ENCODE peak calls at places on chromosomes 7 and 10, in six cellular contexts. J is IMR-90, K is upper lobe of left lung, C is A549, H is Peyer's patch, A is breast epithelium. B is an unnamed sample.

GRCh38 chr10:72291019-72291532 is 17.4 kb downstream of the DDIT4 start:
- DNase-seq in C (no peak), H (no peak), J (no peak), K (no peak), A (no peak), B (no peak)

GRCh38 chr7:24340727-24341126 is 56.7 kb downstream of the NPY start:
- DNase-seq in H (no peak), J (no peak), C (no peak), K (no peak), A (no peak), B (no peak)

GRCh38 chr10:718143-718700 is 28.8 kb upstream of the DIP2C start:
- DNase-seq in J (no peak), A (no peak), C (no peak), K (no peak), H (no peak), B (no peak)

GRCh38 chr7:137935849-137936508 is 65.9 kb downstream of the CREB3L2 start:
- DNase-seq in C (no peak), J (no peak), H (no peak), K (peak), A (no peak), B (no peak)

GRCh38 chr10:20659225-20659624 is 237.9 kb downstream of the NEBL start:
- DNase-seq in J (no peak), C (no peak), A (no peak), H (no peak), K (no peak), B (no peak)

GRCh38 chr10:79483948-79484347 is 28.4 kb upstream of the EIF5AL1 start:
- DNase-seq in K (no peak), C (no peak), J (peak), A (no peak), H (no peak), B (no peak)

GRCh38 chr7:121385800-121386179 is 10.3 kb downstream of the FAM3C start:
- DNase-seq in K (no peak), C (no peak), J (peak), A (no peak), H (no peak), B (no peak)

GRCh38 chr10:126372359-126372758 is 15.9 kb downstream of the ADAM12 start:
- DNase-seq in C (no peak), J (no peak), A (no peak), H (no peak), K (no peak), B (no peak)

GRCh38 chr10:113458944-113459343 is 93.9 kb upstream of the HABP2 start:
- DNase-seq in H (no peak), K (no peak), A (no peak), J (no peak), C (no peak), B (no peak)

GRCh38 chr7:11749629-11750028 is 82.4 kb downstream of the THSD7A start:
- DNase-seq in A (no peak), J (no peak), C (no peak), K (no peak), H (no peak), B (no peak)

GRCh38 chr10:13608246-13608853 is 21.6 kb downstream of the PRPF18 start:
- DNase-seq in H (no peak), A (no peak), C (no peak), J (no peak), K (no peak), B (no peak)

GRCh38 chr7:69078997-69079769 is 519.1 kb upstream of the AUTS2 start:
- DNase-seq in A (no peak), H (no peak), C (no peak), K (peak), J (no peak), B (no peak)

GRCh38 chr7:157476654-157477549 is 140.1 kb downstream of the DNAJB6 start:
- DNase-seq in J (no peak), H (peak), A (no peak), K (no peak), C (no peak), B (no peak)

GRCh38 chr7:127905491-127906330 is 125.5 kb downstream of the LRRC4 start:
- DNase-seq in K (no peak), J (peak), C (no peak), H (no peak), A (no peak), B (no peak)

GRCh38 chr7:140734096-140734495 is 37.6 kb downstream of the NDUFB2 start:
- DNase-seq in C (no peak), A (no peak), H (no peak), J (no peak), K (no peak), B (no peak)

GRCh38 chr10:22321156-22321711 is 335 bp downstream of the BMI1 start:
- DNase-seq in C (peak), K (peak), J (peak), H (peak), A (no peak), B (no peak)

GRCh38 chr10:17161788-17162187 is 32.2 kb upstream of the CUBN start:
- DNase-seq in H (no peak), A (no peak), C (no peak), K (no peak), J (no peak), B (no peak)

GRCh38 chr7:30869794-30870491 is 41.7 kb upstream of the AQP1 start:
- DNase-seq in H (no peak), K (no peak), C (no peak), J (peak), A (no peak), B (no peak)

GRCh38 chr7:26912351-26912750 is 48.0 kb upstream of the SKAP2 start:
- DNase-seq in A (no peak), C (no peak), J (no peak), K (no peak), H (no peak), B (no peak)

GRCh38 chr7:108252177-108252576 is 122.0 kb upstream of the LAMB4 start:
- DNase-seq in H (no peak), A (no peak), J (no peak), K (no peak), C (no peak), B (no peak)

GRCh38 chr10:5679606-5680005 is 5.0 kb upstream of the TASOR2 start:
- DNase-seq in J (peak), A (no peak), C (no peak), K (no peak), H (no peak), B (no peak)

GRCh38 chr10:101126684-101127628 is 4.1 kb upstream of the TLX1 start:
- DNase-seq in C (no peak), A (no peak), H (no peak), K (no peak), J (no peak), B (no peak)

GRCh38 chr7:133253522-133253882 is 624 bp downstream of the EXOC4 start:
- DNase-seq in K (no peak), H (no peak), A (no peak), J (peak), C (peak), B (no peak)

GRCh38 chr7:96599288-96599936 is 110.2 kb downstream of the SEM1 start:
- DNase-seq in J (no peak), K (no peak), C (no peak), A (no peak), H (no peak), B (no peak)

GRCh38 chr7:137417464-137417863 is 73.9 kb upstream of the PTN start:
- DNase-seq in J (no peak), H (no peak), C (no peak), A (no peak), K (no peak), B (no peak)

GRCh38 chr7:102912742-102913141 is at the start of gene LRRC17:
- DNase-seq in C (no peak), J (peak), K (no peak), A (no peak), H (no peak), B (no peak)

GRCh38 chr7:55021053-55021452 is 2.2 kb downstream of the EGFR start:
- DNase-seq in K (no peak), C (no peak), J (no peak), A (no peak), H (no peak), B (no peak)

GRCh38 chr7:139776486-139777303 is 1.1 kb downstream of the HIPK2 start:
- DNase-seq in K (peak), A (no peak), H (peak), C (peak), J (peak), B (no peak)

GRCh38 chr7:134315679-134316538 is 821 bp downstream of the SLC35B4 start:
- DNase-seq in C (peak), J (peak), A (no peak), K (peak), H (no peak), B (no peak)

GRCh38 chr7:7757576-7757975 is 39.2 kb upstream of the RPA3 start:
- DNase-seq in J (no peak), A (no peak), K (no peak), H (no peak), C (no peak), B (no peak)

GRCh38 chr10:126671402-126671975 is 996 bp upstream of the C10orf90 start:
- DNase-seq in C (no peak), A (no peak), J (no peak), K (no peak), H (no peak), B (no peak)

GRCh38 chr7:71694678-71695077 is 562.7 kb downstream of the GALNT17 start:
- DNase-seq in H (no peak), K (no peak), A (no peak), C (no peak), J (no peak), B (no peak)

GRCh38 chr7:13687500-13687899 is 302.0 kb downstream of the ETV1 start:
- DNase-seq in K (no peak), A (no peak), C (no peak), J (no peak), H (no peak), B (no peak)

DNA sequence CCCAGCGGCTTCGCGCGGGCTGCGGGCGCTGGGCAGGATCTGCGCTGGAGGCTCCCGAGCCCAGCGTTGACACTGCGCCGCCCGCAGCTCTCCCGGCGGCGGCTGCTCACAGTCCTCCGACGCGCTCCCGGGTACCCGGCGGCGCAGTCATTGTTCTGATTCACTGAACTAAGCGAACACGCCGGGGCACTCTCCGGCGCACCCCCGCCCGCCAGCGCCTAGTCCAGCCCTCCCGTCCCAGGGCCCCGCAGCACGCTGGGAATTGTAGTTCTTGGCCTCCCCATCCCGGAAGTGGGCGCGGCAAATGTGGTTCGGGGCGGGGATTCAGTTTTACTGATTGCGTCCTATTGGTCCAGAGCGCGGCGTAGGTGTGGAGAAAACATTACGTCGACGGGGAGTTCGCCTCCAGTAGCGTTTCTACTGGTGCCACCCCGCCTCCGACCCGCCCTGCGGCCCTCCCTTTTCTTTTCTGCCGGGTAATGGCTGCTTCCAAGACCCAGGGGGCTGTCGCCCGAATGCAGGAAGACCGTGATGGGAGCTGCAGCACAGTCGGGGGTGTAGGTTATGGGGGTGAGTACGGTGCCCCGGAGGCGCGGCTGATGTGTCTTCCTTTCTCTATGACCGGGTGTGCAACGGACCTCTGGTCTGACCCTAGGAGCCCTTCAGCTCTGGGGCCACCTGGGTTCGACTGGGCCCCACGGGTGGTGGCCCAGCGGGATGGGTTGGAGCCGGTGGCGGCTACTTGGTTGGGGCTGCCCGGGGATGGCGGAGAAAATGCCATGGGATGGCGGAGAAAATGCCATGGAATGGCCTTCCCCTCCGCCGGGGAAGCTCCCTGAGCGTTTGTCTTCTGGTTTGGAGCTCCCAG is at the start of the genes DOCK4 and ZNF277:
- DNase-seq in J (peak), H (peak), C (peak), A (peak), K (peak), B (peak)
- TF ChIP-seq POLR2A in J (peak), H (peak), C (peak), A (peak), K (peak), B (peak)

DNA sequence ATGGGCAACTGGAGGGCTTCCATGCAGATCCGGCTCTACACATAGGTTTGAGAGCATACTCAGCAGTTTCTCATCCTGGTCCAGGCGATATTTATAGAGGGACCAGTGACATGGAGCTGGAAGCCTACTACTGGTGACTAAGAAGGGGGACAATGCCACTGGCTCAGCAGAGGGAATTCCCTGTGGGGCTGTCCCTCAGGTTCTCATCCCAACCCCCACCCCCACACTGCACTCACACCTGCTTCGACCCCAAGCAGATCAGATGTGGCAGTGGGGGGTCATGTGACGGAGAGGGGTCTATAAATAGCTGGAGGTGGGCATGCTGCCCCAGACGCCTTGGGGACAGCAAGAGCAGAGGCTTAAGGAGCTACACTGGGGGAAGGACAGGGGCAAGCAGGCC is at the start of gene CLCN1:
- DNase-seq in C (no peak), A (no peak), H (no peak), J (no peak), K (no peak), B (no peak)
- TF ChIP-seq POLR2A in C (no peak), A (no peak), H (no peak), J (no peak), K (no peak), B (no peak)

GRCh38 chr7:151085329-151085690 is 965 bp upstream of the AGAP3 start:
- DNase-seq in C (no peak), H (no peak), K (no peak), A (no peak), J (no peak), B (no peak)

GRCh38 chr7:151083824-151084160 is 499 bp upstream of the TMUB1 start:
- DNase-seq in H (no peak), C (no peak), A (no peak), J (no peak), K (no peak), B (no peak)

GRCh38 chr7:151086802-151087246 is 549 bp downstream of the AGAP3 start:
- DNase-seq in C (no peak), H (no peak), A (no peak), K (no peak), J (no peak), B (no peak)

GRCh38 chr7:151087247-151088018 is 1.2 kb downstream of the AGAP3 start:
- DNase-seq in K (peak), A (no peak), C (peak), H (peak), J (peak), B (no peak)

GRCh38 chr7:151085691-151086620 is at the start of gene AGAP3:
- DNase-seq in K (peak), H (peak), C (peak), J (peak), A (peak), B (peak)
- TF ChIP-seq POLR2A in K (no peak), H (peak), C (peak), J (peak), A (no peak), B (peak)

DNA sequence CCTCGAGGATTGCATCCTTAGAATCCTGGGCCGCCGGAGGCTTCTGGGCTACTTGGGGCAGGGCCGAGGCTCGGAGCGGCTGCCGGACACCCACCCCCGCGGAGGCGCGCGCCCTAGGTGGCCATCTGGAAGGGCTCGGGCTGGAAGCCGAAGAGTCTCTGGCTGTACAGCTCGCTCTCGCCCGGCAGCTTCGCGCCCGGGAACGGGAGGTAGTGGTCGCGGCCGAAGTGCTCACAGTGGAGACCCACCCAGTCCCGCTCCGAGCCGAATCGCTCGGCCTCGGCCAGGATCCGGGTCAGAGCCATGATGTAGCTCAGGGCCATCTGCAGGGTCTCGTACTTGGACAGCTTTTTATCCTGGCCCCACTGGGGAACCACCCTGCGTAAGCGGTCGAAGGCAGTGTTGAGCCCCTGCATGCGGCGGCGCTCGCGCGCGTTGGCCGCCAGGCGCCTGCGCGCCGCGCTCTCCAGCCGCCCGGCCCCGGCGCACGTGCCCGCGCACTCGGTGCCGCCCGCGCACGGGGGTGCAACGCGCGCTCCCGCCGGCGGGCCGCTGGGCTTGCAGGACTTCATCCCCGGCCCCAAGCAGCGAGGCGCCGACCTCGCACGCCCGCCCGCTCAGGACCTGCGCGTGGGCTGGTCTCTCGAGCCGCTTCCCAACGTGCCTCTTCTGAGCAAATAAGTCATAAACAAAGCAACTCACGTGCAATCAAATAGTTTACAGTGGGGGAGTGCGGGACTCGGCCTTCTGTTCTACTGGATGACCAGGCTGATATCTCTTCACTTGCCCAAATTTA is 609 bp downstream of the ATOH7 start:
- DNase-seq in K (peak), H (peak), J (peak), A (no peak), C (peak), B (peak)
- TF ChIP-seq POLR2A in K (no peak), H (no peak), J (no peak), A (no peak), C (peak), B (no peak)

DNA sequence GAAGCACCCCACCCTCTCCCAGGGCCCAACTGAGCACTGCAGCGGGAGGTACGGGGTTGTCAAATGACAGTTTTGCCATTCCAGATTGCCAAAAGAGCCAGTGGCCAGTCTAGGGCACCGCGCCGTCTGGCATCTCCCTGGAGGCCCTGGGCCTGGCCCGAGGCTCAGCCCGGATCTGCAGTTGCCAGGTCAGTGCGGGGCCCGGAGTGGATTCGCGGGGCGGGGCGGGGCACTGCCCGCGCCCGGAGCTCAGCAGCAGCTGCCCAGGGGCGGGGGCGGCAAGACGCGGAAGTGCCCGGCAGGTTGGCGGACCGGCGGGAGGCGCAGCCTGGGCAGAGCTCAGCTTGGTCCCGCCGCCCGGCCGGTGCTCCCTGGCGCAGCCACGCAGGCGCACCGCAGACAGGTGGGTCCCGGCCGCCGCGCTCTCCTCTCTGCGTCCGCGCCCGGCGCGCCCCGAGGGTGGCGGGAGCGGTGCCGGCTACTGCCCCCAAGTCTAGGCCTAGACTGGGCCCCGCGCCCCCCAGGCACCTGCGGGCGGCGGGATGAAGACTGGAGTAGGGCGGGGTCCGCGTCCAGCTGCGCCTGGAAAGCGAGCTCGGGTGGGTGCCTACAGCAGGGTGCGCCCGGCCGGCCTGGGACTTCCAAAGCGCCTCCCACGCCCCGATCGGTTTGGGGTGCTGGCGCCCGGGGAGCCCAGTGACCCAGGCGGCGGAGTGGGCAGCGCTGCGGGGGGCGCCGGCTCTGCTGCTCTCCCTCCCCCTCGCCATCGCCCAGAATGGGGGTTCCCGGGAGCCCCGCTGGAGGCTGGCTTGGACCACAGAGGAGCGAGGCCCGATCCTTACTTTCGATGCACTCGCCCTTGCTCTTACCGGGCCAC is at the start of gene IRF5:
- DNase-seq in C (peak), H (peak), J (no peak), K (peak), A (no peak), B (peak)
- TF ChIP-seq POLR2A in C (peak), H (peak), J (no peak), K (no peak), A (no peak), B (peak)

DNA sequence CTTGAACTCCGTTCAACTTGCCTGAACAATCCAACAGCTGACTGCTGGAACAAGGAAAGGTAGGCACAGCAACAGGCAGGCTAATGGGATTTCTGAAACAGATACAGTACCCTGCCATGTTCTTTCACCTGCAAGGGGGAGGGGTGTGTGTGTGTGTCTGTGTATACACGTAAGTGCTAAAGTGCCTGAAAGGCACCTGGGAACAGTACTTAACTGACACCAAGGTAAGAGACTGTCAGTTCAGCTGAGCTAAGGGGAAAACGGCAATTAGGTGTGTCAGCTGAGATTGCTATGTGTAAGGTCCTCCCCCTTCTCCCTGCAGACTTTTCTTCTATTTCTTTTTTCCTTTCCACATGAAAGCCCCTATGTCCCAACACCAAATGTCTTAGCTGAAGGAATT is 27.0 kb downstream of the NAMPT start:
- DNase-seq in J (no peak), K (no peak), C (no peak), A (no peak), H (no peak), B (no peak)
- TF ChIP-seq POLR2A in J (peak), K (no peak), C (no peak), A (no peak), H (no peak), B (no peak)

B was measured in GM12892.